ENCODE peak calls at places on chromosomes 3 and 15, in eight cellular contexts. J is WERI-Rb-1; C is cardiac muscle cell; W is AG10803; A is CD8-positive, alpha-beta T cell; D is adipocyte; E is fibroblast of lung; Q is MG63. N is an unnamed sample.

GRCh38 chr3:77321646-77322045 is 281.7 kb downstream of the ROBO2 start:
- DNase-seq in W (peak), Q (no peak), D (peak), E (peak), C (no peak), A (no peak), J (no peak), N (no peak)

GRCh38 chr15:60091150-60091549 is 87.0 kb downstream of the FOXB1 start:
- DNase-seq in E (peak), D (peak), Q (peak), A (no peak), W (peak), J (no peak), C (peak), N (peak)

GRCh38 chr3:60010778-60011177 is 961.0 kb upstream of the CFAP20DC start:
- DNase-seq in Q (no peak), J (no peak), A (peak), D (no peak), E (no peak), C (no peak), W (no peak), N (peak)

GRCh38 chr15:60605879-60606304 is 127.0 kb upstream of the ICE2 start:
- DNase-seq in A (no peak), W (peak), D (peak), J (no peak), Q (peak), C (peak), E (peak), N (no peak)

GRCh38 chr3:10447527-10448260 is 57.7 kb downstream of the ATP2B2 start:
- DNase-seq in J (no peak), C (no peak), D (no peak), E (no peak), W (no peak), A (no peak), Q (no peak), N (no peak)

GRCh38 chr15:80207887-80208286 is 44.1 kb downstream of the CTXND1 start:
- DNase-seq in D (peak), C (peak), E (no peak), A (no peak), J (no peak), W (peak), Q (no peak), N (peak)

GRCh38 chr3:48684480-48685143 is 1.1 kb downstream of the NCKIPSD start:
- DNase-seq in C (peak), D (peak), A (no peak), E (no peak), J (peak), Q (no peak), W (no peak), N (no peak)

GRCh38 chr3:107430214-107431047 is 53.2 kb downstream of the CCDC54 start:
- DNase-seq in C (peak), E (peak), D (peak), W (peak), A (no peak), Q (no peak), J (no peak), N (peak)

GRCh38 chr3:156285626-156286025 is 165.2 kb downstream of the KCNAB1 start:
- DNase-seq in A (no peak), D (no peak), J (no peak), Q (no peak), E (no peak), C (no peak), W (no peak), N (no peak)

GRCh38 chr3:177778633-177779032 is 581.4 kb upstream of the TBL1XR1 start:
- DNase-seq in Q (no peak), D (no peak), W (no peak), C (no peak), E (no peak), A (no peak), J (no peak), N (peak)

GRCh38 chr3:46716461-46717441 is 918 bp downstream of the PRSS50 start:
- DNase-seq in W (no peak), J (no peak), A (no peak), C (no peak), Q (no peak), D (no peak), E (no peak), N (no peak)

GRCh38 chr15:29731865-29732264 is 90.4 kb downstream of the TJP1 start:
- DNase-seq in W (no peak), D (no peak), Q (no peak), C (no peak), E (no peak), A (no peak), J (no peak), N (no peak)

GRCh38 chr3:46889381-46890110 is 12.0 kb downstream of the PTH1R start:
- DNase-seq in Q (no peak), D (no peak), C (peak), W (no peak), J (peak), E (no peak), A (no peak), N (no peak)

GRCh38 chr3:126118591-126118990 is 34.7 kb upstream of the SLC41A3 start:
- DNase-seq in A (no peak), W (no peak), C (no peak), D (no peak), J (no peak), Q (no peak), E (no peak), N (no peak)

GRCh38 chr15:91022075-91022831 is at the start of gene VPS33B:
- DNase-seq in D (peak), E (peak), Q (peak), J (peak), W (peak), C (peak), A (peak), N (peak)

GRCh38 chr15:70490148-70490837 is 273.1 kb downstream of the UACA start:
- DNase-seq in E (no peak), W (no peak), C (no peak), A (no peak), D (no peak), Q (no peak), J (no peak), N (no peak)

GRCh38 chr15:70490838-70491155 is 272.6 kb downstream of the UACA start:
- DNase-seq in C (no peak), D (no peak), J (no peak), A (no peak), W (no peak), Q (no peak), E (no peak), N (no peak)

GRCh38 chr15:70491183-70491621 is 272.2 kb downstream of the UACA start:
- DNase-seq in W (no peak), E (peak), D (peak), A (no peak), J (peak), C (peak), Q (no peak), N (no peak)

GRCh38 chr15:70492240-70493177 is 270.8 kb downstream of the UACA start:
- DNase-seq in J (no peak), Q (peak), E (peak), C (peak), W (peak), D (peak), A (peak), N (peak)

GRCh38 chr15:70491641-70492040 is 271.7 kb downstream of the UACA start:
- DNase-seq in A (no peak), Q (no peak), W (no peak), E (no peak), D (no peak), C (no peak), J (no peak), N (no peak)
- H3K4me3 ChIP-seq in A (peak), Q (no peak), W (no peak), E (no peak), D (no peak), C (no peak), J (no peak), N (no peak)

GRCh38 chr3:5160926-5161858 is 26.3 kb upstream of the EDEM1 start:
- DNase-seq in Q (peak), J (no peak), E (peak), A (no peak), D (peak), C (no peak), W (no peak), N (no peak)
- H3K4me3 ChIP-seq in Q (no peak), J (no peak), E (no peak), A (no peak), D (no peak), C (no peak), W (no peak), N (no peak)

GRCh38 chr3:43001094-43001553 is 22.0 kb downstream of the GASK1A start:
- DNase-seq in E (peak), C (peak), D (peak), Q (peak), J (no peak), A (no peak), W (peak), N (no peak)
- H3K4me3 ChIP-seq in E (peak), C (no peak), D (peak), Q (no peak), J (no peak), A (no peak), W (no peak), N (no peak)

GRCh38 chr3:27532931-27533607 is 48.9 kb upstream of the SLC4A7 start:
- DNase-seq in E (peak), Q (no peak), J (no peak), W (no peak), D (peak), A (no peak), C (no peak), N (no peak)

GRCh38 chr3:27528798-27529197 is 44.6 kb upstream of the SLC4A7 start:
- DNase-seq in A (no peak), D (no peak), W (no peak), Q (no peak), J (no peak), C (no peak), E (no peak), N (no peak)

GRCh38 chr3:27535809-27536392 is 51.7 kb upstream of the SLC4A7 start:
- DNase-seq in W (peak), Q (peak), D (peak), J (no peak), A (no peak), C (no peak), E (peak), N (no peak)

GRCh38 chr3:27533718-27534578 is 49.8 kb upstream of the SLC4A7 start:
- DNase-seq in E (peak), C (peak), A (no peak), Q (peak), W (peak), J (no peak), D (peak), N (peak)

DNA sequence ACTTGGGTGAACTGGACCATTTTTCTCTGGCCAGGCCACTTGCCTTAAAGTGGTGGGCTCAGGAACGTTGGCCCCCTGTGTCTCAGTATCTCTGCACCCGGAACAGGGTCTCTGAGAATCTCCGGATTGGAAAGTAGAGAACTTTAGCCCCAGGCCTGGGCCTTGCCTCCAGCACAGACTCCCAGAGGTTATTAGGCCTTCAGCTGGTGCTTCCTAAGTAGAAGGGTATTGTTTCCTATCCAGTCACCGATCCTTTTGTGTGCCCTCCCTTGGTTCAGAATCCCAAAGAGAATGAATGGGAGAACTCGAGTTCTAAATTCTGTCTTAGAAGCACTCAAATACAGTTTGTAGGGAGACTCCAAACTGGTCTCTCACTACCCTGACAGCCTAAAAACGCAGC is 48.2 kb upstream of the SLC4A7 start:
- DNase-seq in E (no peak), A (no peak), J (no peak), C (no peak), D (no peak), Q (no peak), W (no peak), N (no peak)
- H3K4me3 ChIP-seq in E (no peak), A (no peak), J (no peak), C (no peak), D (no peak), Q (no peak), W (no peak), N (no peak)

DNA sequence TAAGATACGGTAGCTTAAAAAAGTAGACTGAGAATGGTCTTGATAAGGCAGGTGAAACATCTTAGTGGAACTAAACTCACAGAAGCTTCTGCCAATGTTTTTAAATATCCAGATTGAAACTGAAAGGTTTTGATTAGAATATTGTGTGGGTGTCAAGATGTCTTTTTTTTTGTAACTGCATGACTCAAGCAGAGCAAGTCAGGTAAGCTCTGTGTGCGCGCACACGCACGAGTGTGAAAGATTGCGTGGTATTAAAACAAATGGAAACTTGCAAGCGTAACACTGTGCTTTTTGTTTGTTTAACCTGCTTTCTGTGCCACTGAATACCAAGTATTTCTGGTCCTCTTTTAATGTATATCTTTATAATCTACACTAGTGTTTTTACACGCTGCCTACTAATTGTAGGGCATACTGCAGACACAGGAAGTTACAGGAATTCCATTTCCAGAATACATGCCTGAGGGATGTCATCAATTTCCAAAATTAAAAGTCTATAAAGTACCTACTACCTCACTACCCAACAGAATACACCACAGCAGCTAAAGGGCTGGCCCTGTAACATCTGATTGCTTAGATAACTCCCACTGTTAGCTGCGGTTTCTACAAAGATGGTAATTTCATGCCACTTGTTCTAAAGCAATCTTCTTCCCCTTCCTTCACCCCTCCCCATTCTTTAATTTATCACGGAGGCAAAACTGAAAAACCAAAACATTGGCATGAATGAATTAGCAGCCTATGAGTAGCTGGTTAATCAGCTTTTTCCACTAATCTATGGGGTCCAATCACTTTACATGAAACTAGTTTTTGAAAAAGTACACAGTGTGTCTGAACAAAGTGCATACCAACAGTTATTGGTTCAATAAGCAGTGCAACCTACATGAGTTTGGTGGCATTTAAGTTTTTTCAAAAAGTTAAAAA is 472.7 kb downstream of the SHQ1 start:
- DNase-seq in J (no peak), W (no peak), C (no peak), D (no peak), Q (no peak), E (peak), A (no peak), N (no peak)
- H3K4me3 ChIP-seq in J (no peak), W (no peak), C (no peak), D (no peak), Q (no peak), E (no peak), A (no peak), N (no peak)

GRCh38 chr3:71302604-71303003 is 280.9 kb downstream of the FOXP1 start:
- DNase-seq in W (no peak), C (no peak), Q (no peak), J (no peak), E (no peak), D (no peak), A (no peak), N (no peak)

GRCh38 chr3:71303627-71304260 is 279.8 kb downstream of the FOXP1 start:
- DNase-seq in D (no peak), Q (no peak), E (no peak), J (no peak), W (no peak), C (no peak), A (no peak), N (no peak)

GRCh38 chr3:71304684-71305083 is 278.8 kb downstream of the FOXP1 start:
- DNase-seq in D (peak), Q (no peak), E (no peak), J (no peak), A (peak), C (peak), W (no peak), N (no peak)

GRCh38 chr3:71305246-71306206 is 278.0 kb downstream of the FOXP1 start:
- DNase-seq in E (peak), J (no peak), Q (peak), D (peak), W (no peak), A (no peak), C (peak), N (peak)

DNA sequence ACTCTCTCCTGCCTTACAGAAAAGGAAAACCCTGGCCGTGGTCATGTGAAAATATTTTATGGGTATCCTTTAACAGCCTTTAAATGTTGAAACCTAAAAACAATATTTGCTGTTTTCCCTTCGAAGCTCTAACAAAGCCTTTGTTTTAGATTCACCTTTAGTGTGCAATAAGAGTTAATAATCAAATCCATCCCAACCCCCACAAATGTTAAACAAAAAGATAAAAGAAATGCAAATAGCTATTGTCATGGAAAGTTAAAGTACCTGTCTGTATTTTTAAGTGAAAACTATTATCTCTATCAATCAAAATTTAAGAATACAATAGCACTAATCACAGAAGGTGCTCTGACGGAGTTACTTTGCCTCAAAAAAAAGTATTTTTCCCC is 279.3 kb downstream of the FOXP1 start:
- DNase-seq in Q (no peak), D (no peak), E (no peak), W (no peak), C (no peak), J (no peak), A (no peak), N (no peak)
- H3K4me3 ChIP-seq in Q (no peak), D (no peak), E (no peak), W (no peak), C (peak), J (no peak), A (peak), N (no peak)

GRCh38 chr3:108664266-108664665 is 74.7 kb downstream of the DZIP3 start:
- DNase-seq in D (no peak), E (peak), J (no peak), Q (no peak), W (peak), A (no peak), C (no peak), N (no peak)

GRCh38 chr3:108667312-108667711 is 77.8 kb downstream of the DZIP3 start:
- DNase-seq in A (no peak), J (no peak), Q (no peak), C (no peak), D (no peak), E (no peak), W (no peak), N (no peak)

GRCh38 chr3:108662141-108662738 is 72.7 kb downstream of the DZIP3 start:
- DNase-seq in J (peak), A (peak), E (peak), Q (peak), W (peak), D (peak), C (peak), N (peak)

DNA sequence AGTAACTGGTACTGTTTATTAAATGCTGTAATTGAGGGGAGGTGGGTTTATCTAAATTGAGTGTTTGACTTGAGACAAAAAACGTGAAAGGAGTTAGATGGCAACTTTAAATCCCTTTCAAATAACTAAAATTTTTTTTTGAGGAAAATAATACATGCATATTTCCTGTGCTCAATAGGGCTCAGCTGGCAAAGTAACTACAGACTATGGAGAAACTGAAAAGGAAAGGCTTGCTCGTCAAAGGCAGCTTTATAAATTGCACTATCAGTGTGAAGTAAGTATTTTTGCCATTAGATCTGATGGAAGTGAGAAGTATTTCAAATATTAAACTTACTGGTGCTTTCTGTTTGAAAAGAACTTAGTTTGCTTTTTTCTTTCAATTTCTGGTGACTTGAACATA is 72.2 kb downstream of the DZIP3 start:
- DNase-seq in J (no peak), E (no peak), A (no peak), W (no peak), Q (no peak), C (no peak), D (peak), N (no peak)
- H3K4me3 ChIP-seq in J (no peak), E (no peak), A (no peak), W (no peak), Q (no peak), C (no peak), D (no peak), N (no peak)